ENCODE peak calls at places on chromosomes 4 and X, in eight cellular contexts. I is tibial artery, K is mammary epithelial cell, Y is psoas muscle, P is cardiac muscle cell, U is hepatocyte, F is stomach, T is fibroblast of lung. R is an unnamed sample. For H3K27me3, the result is how much of the 10 kb centered on the place peaks cover.

GRCh38 chrX:134484039-134484438 is 24.1 kb downstream of the HPRT1 start:
- DNase-seq in F (no peak), P (peak), Y (no peak), K (peak), I (no peak), U (peak), T (peak), R (no peak)

GRCh38 chr4:130395871-130396270 is 1299.9 kb downstream of the C4orf33 start:
- DNase-seq in U (no peak), Y (no peak), T (peak), F (no peak), I (no peak), P (no peak), K (peak), R (no peak)

GRCh38 chr4:42339935-42340406 is 57.3 kb upstream of the SHISA3 start:
- DNase-seq in P (peak), T (peak), K (peak), U (no peak), I (peak), F (no peak), Y (peak), R (no peak)

GRCh38 chr4:75696036-75696435 is 22.8 kb upstream of the G3BP2 start:
- DNase-seq in I (no peak), F (no peak), T (no peak), K (no peak), P (no peak), Y (no peak), U (peak), R (no peak)

GRCh38 chr4:159446266-159446976 is 343.5 kb downstream of the RAPGEF2 start:
- DNase-seq in Y (no peak), P (peak), T (peak), U (peak), I (peak), K (peak), F (peak), R (no peak)

GRCh38 chrX:152861116-152861515 is 30.3 kb downstream of the NSDHL start:
- DNase-seq in K (no peak), F (no peak), Y (no peak), T (peak), U (no peak), P (no peak), I (no peak), R (no peak)

GRCh38 chr4:156628858-156629257 is 342.7 kb downstream of the PDGFC start:
- DNase-seq in Y (no peak), U (no peak), I (no peak), T (no peak), K (no peak), P (no peak), F (no peak), R (no peak)

GRCh38 chrX:107563851-107564250 is 64.5 kb upstream of the PRPS1 start:
- DNase-seq in K (no peak), T (no peak), I (no peak), U (no peak), Y (no peak), P (no peak), F (no peak), R (no peak)

GRCh38 chr4:101910786-101911373 is 120.3 kb downstream of the BANK1 start:
- DNase-seq in P (no peak), F (no peak), K (no peak), I (no peak), Y (no peak), T (no peak), U (no peak), R (no peak)

GRCh38 chr4:14934704-14935390 is 67.4 kb upstream of the CPEB2 start:
- DNase-seq in T (no peak), F (peak), P (no peak), U (no peak), I (no peak), Y (no peak), K (no peak), R (no peak)

GRCh38 chr4:53510316-53510715 is 81.0 kb downstream of the LNX1 start:
- DNase-seq in K (no peak), F (no peak), U (no peak), I (no peak), T (no peak), P (no peak), Y (no peak), R (no peak)

GRCh38 chr4:35105486-35105885 is 1138.8 kb downstream of the ARAP2 start:
- DNase-seq in U (no peak), Y (no peak), T (no peak), F (no peak), I (no peak), P (peak), K (no peak), R (no peak)

GRCh38 chr4:190018201-190018920 is 8.7 kb downstream of the FRG2 start:
- DNase-seq in P (no peak), T (no peak), K (no peak), I (no peak), Y (no peak), F (no peak), U (no peak), R (no peak)

GRCh38 chr4:128924951-128925350 is 115.5 kb downstream of the JADE1 start:
- DNase-seq in F (no peak), Y (no peak), T (no peak), U (no peak), P (no peak), K (peak), I (no peak), R (no peak)

GRCh38 chr4:101400096-101400495 is 52.8 kb upstream of the PPP3CA start:
- DNase-seq in P (no peak), I (no peak), T (no peak), K (peak), U (no peak), F (no peak), Y (no peak), R (no peak)

GRCh38 chr4:95956094-95956493 is 116.2 kb downstream of the PDHA2 start:
- DNase-seq in F (no peak), I (no peak), P (no peak), T (no peak), U (no peak), Y (no peak), K (peak), R (no peak)

GRCh38 chr4:2832981-2833670 is 10.5 kb upstream of the ADD1 start:
- DNase-seq in K (no peak), P (no peak), I (no peak), U (no peak), Y (peak), F (peak), T (no peak), R (no peak)

GRCh38 chr4:20418865-20419451 is 167.3 kb downstream of the SLIT2 start:
- DNase-seq in K (peak), Y (no peak), F (no peak), P (peak), U (peak), T (peak), I (no peak), R (no peak)

GRCh38 chr4:8895295-8895694 is 23.7 kb upstream of the HMX1 start:
- DNase-seq in T (no peak), I (no peak), Y (no peak), K (no peak), U (no peak), P (no peak), F (no peak), R (no peak)

GRCh38 chr4:141686146-141686775 is 49.9 kb downstream of the IL15 start:
- DNase-seq in F (no peak), U (no peak), T (peak), P (no peak), K (peak), I (no peak), Y (no peak), R (no peak)

GRCh38 chr4:10164877-10165283 is 48.3 kb upstream of the WDR1 start:
- DNase-seq in K (no peak), T (peak), U (peak), P (peak), Y (no peak), I (no peak), F (peak), R (no peak)

GRCh38 chr4:105158837-105159236 is 12.2 kb downstream of the TET2 start:
- DNase-seq in T (peak), Y (no peak), P (no peak), U (peak), I (peak), K (no peak), F (no peak), R (no peak)

GRCh38 chr4:54525602-54526001 is 132.2 kb upstream of the KIT start:
- DNase-seq in Y (no peak), U (no peak), F (no peak), T (peak), K (peak), P (no peak), I (no peak), R (no peak)

GRCh38 chr4:109303141-109303499 is 662 bp upstream of the COL25A1 start:
- DNase-seq in T (peak), U (peak), I (peak), K (no peak), F (no peak), Y (no peak), P (no peak), R (no peak)
- H3K27me3 ChIP-seq in T (under half), U (half or more), I (under half), K (under half), F (half or more), Y (under half), P (under half), R (half or more)

GRCh38 chr4:135269125-135269772 is 1067.7 kb upstream of the PABPC4L start:
- DNase-seq in F (no peak), U (no peak), K (no peak), I (no peak), T (no peak), Y (no peak), P (no peak), R (no peak)
- TF ChIP-seq CTCF in F (no peak), U (no peak), K (no peak), I (no peak), T (no peak), Y (no peak), P (no peak), R (no peak)

DNA sequence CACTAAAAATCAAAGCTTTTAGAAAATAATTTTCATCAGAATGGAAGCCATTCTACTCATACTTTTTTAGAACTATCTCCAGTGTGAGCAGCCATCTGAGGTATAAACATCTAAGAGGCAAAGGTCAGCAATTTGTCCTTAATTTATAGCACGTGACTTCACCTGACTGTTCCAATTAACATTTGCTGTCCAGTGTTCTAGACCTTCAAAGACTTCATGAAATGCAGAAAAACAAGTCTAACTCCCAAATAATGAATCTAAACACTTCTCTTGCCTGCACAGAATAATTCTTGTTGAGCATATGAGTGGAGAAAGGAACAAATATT is 12.0 kb downstream of the RFC1 start:
- DNase-seq in T (no peak), P (no peak), I (no peak), Y (no peak), F (no peak), U (peak), K (no peak), R (no peak)
- H3K27me3 ChIP-seq in T (under half), P (under half), I (under half), Y (under half), F (under half), U (under half), K (under half), R (under half)

DNA sequence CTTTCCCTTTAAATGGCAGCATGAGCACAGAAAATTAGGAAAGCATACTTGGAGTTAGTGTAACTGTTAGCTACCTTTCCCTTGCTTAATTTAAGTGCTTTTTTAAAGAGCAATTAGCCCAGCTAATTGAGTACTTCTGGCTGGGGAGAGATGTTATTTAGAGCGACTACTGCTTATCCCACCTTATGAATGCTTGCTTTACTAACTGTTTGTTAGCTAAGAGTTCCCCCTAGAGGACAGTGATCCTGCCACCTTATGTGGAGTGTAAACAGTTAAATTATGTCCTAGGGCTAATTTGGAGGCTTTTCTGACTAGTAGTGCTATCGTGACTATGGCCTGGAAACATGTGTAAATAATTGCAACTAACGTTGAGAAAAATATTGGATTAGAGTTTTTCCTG is 909.4 kb downstream of the FSTL5 start:
- DNase-seq in P (no peak), Y (no peak), T (no peak), K (no peak), F (no peak), U (no peak), I (no peak), R (no peak)
- TF ChIP-seq CTCF in P (no peak), Y (no peak), T (no peak), K (no peak), F (no peak), U (no peak), I (no peak), R (no peak)

DNA sequence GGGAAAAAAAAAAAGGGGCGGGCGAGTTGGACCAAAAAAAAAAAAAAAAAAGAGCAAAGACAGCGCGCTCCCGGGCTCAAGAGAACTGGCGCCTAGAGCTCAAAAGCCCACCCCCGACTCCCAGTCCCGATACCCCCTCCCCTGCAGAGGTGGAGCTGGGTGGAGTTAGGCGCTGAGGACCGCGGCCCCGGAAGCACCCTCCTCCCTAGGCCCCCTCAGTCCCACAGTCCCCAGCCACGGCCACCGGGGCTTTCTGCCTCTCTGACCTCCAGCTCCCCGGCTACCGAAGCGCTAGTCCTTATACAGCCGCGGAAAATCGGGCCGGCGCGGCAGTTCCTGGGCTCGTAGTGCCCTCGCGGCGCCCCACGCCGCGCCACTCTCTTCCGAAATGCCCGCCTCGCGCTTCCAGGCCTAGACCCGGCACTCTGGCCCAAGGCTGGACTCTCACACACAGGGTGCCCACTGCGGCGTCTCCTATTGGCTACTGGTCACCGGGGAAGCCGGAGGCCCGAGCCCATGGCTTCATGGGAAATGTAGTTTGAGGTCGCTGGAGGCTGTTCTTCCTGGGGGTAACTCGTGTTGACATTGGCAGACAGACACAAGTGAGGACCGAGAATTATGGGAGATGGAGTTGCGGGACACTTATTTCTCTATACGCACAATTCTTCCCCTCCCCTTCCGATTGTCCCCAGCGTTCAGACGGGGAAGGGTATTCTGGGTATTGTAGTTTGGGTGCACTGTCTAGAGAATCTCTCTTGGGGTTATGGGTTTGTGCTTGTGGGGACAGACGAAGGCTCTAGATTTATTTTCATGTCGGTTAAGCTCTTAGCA is at the start of gene ENOX2:
- DNase-seq in P (peak), Y (peak), U (peak), I (peak), K (peak), T (peak), F (peak), R (peak)
- H3K27me3 ChIP-seq in P (under half), Y (under half), U (under half), I (under half), K (under half), T (under half), F (under half), R (under half)

GRCh38 chr4:150145950-150146340 is 67.7 kb downstream of the DCLK2 start:
- DNase-seq in P (no peak), T (no peak), Y (no peak), K (no peak), U (no peak), F (no peak), I (no peak), R (no peak)

GRCh38 chr4:150140774-150141400 is 62.6 kb downstream of the DCLK2 start:
- DNase-seq in F (no peak), P (no peak), K (peak), Y (no peak), U (no peak), I (no peak), T (peak), R (no peak)

GRCh38 chr4:150142831-150143230 is 64.6 kb downstream of the DCLK2 start:
- DNase-seq in F (no peak), T (no peak), P (no peak), K (no peak), Y (no peak), I (no peak), U (no peak), R (no peak)

GRCh38 chr4:150149381-150149780 is 71.1 kb downstream of the DCLK2 start:
- DNase-seq in T (peak), F (no peak), I (no peak), U (no peak), K (no peak), Y (no peak), P (no peak), R (no peak)

GRCh38 chr4:150145090-150145949 is 67.1 kb downstream of the DCLK2 start:
- DNase-seq in F (no peak), K (no peak), P (no peak), I (no peak), T (no peak), U (no peak), Y (no peak), R (no peak)
- TF ChIP-seq CTCF in F (no peak), K (peak), P (no peak), I (no peak), T (peak), U (no peak), Y (no peak), R (no peak)

DNA sequence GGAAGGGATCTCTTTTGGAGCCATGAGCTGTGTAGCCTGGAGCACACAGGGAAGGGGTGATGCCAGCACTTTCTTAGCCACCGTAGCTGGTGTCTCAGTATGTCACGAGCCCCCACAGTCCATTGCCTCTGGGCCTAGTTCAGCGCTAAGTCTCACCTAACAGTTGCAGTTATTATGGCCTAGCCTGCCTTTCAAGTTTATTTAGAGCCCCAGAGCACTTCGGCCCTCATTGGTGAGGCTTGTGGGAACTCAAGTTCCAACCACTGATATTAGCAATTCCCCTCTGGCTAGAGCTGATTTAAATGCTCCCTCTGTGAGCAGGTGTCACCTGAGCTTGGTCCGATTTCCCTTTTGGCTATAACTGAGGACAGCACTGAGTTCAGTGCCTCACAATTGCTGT is 388.4 kb upstream of the MAOA start:
- DNase-seq in I (no peak), U (no peak), K (no peak), P (no peak), Y (no peak), F (no peak), T (no peak), R (no peak)
- H3K27me3 ChIP-seq in I (under half), U (under half), K (under half), P (under half), Y (under half), F (under half), T (under half), R (under half)

GRCh38 chr4:122300776-122301175 is 78.0 kb upstream of the ADAD1 start:
- DNase-seq in P (no peak), I (no peak), Y (no peak), T (no peak), U (no peak), F (no peak), K (no peak), R (no peak)
- TF ChIP-seq CTCF in P (peak), I (no peak), Y (no peak), T (no peak), U (peak), F (no peak), K (no peak), R (no peak)

GRCh38 chr4:77306496-77306895 is 149.5 kb downstream of the CCNG2 start:
- DNase-seq in I (no peak), U (no peak), P (no peak), F (no peak), T (no peak), K (no peak), Y (no peak), R (no peak)
- H3K27me3 ChIP-seq in I (under half), U (under half), P (under half), F (under half), T (under half), K (under half), Y (under half), R (under half)

GRCh38 chr4:152431784-152432183 is 104.1 kb downstream of the FBXW7 start:
- DNase-seq in Y (no peak), F (no peak), K (no peak), P (no peak), I (no peak), T (no peak), U (no peak), R (no peak)

GRCh38 chr4:152431287-152431686 is 104.6 kb downstream of the FBXW7 start:
- DNase-seq in F (no peak), P (no peak), K (no peak), U (no peak), I (no peak), Y (no peak), T (no peak), R (no peak)

GRCh38 chr4:152437561-152437960 is 98.3 kb downstream of the FBXW7 start:
- DNase-seq in K (no peak), U (no peak), F (no peak), T (no peak), I (no peak), P (no peak), Y (no peak), R (no peak)

GRCh38 chr4:152434011-152434410 is 101.9 kb downstream of the FBXW7 start:
- DNase-seq in P (no peak), I (no peak), F (no peak), U (no peak), T (no peak), Y (no peak), K (no peak), R (no peak)

DNA sequence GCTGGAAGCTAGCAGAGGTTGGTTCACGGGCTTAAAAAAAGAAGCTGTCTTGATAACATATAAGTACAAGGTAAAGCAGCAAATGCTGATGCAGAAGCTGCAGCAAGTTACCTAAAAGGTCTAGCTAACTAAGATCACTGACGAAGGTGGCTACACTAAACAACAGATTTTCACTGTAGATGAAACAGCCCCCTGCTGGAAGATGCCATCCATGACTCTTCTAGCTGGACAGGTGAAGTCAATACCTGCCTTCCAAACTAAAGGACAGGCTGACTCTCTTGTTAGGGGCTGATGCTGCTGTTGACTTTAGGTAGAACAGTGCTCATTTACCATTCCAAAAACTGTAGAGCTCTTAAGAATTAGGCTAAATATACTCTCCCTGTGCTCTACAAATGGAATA is 99.5 kb downstream of the FBXW7 start:
- DNase-seq in F (no peak), Y (no peak), K (no peak), T (no peak), P (no peak), I (no peak), U (no peak), R (no peak)
- TF ChIP-seq CTCF in F (no peak), Y (no peak), K (peak), T (no peak), P (no peak), I (no peak), U (no peak), R (no peak)